ENCODE peak calls at places on chromosomes 11 and 22, in six cellular contexts. Q is skeletal muscle cell; C is KBM-7; S is glutamatergic neuron; M is stimulated activated naive B cell treated with anti-CD40 and anti-IgM and Interleukin-4, amounts not matched to agents 10 μg/mL and 1 μg/mL and 100 μg/mL, for 72 hours; R is AG08396. O is an unnamed sample.
A peak's percentile ranks its signal among the peaks of the same experiment; 100 is the strongest.

GRCh38 chr11:1267441-1268100 is 41.9 kb downstream of the TOLLIP start:
- DNase-seq in C (no peak), R (no peak), S (no peak), M (no peak), Q (no peak), O (no peak)

GRCh38 chr22:49930128-49930527 is 11.7 kb downstream of the CRELD2 start:
- DNase-seq in M (no peak), S (no peak), Q (no peak), C (no peak), R (no peak), O (no peak)

GRCh38 chr11:61793829-61794204 is 1.1 kb downstream of the FEN1 start:
- DNase-seq in M (no peak), C (no peak), R (no peak), S (no peak), Q (no peak), O (no peak)

GRCh38 chr11:69537126-69537525 is 55.7 kb downstream of the LINC01488 start:
- DNase-seq in C (no peak), S (no peak), R (no peak), M (no peak), Q (no peak), O (no peak)

GRCh38 chr11:113796663-113797259 is 17.2 kb downstream of the CLDN25 start:
- DNase-seq in M (no peak), Q (no peak), S (no peak), C (peak; percentile 52), R (peak; percentile 62), O (peak; percentile 3)

GRCh38 chr11:26188559-26188958 is 143.4 kb upstream of the ANO3 start:
- DNase-seq in M (no peak), S (no peak), Q (no peak), C (no peak), R (peak; percentile 17), O (no peak)

GRCh38 chr11:64590763-64591221 is at the start of gene SLC22A12:
- DNase-seq in R (no peak), C (no peak), Q (no peak), S (no peak), M (no peak), O (no peak)

GRCh38 chr11:76857776-76858461 is 2.8 kb upstream of the ACER3 start:
- DNase-seq in Q (no peak), R (no peak), M (no peak), S (no peak), C (peak; percentile 71), O (no peak)

GRCh38 chr22:17785185-17786184 is 11.2 kb upstream of the BID start:
- DNase-seq in M (no peak), C (peak; percentile 69), S (peak; percentile 50), R (peak; percentile 59), Q (no peak), O (peak; percentile 74)

GRCh38 chr11:124812876-124813275 is 12.7 kb upstream of the MSANTD2 start:
- DNase-seq in M (no peak), C (no peak), R (no peak), S (no peak), Q (no peak), O (no peak)

GRCh38 chr22:28903080-28903479 is 19.7 kb downstream of the ZNRF3 start:
- DNase-seq in Q (no peak), S (no peak), C (no peak), M (no peak), R (no peak), O (no peak)

GRCh38 chr11:24762076-24762475 is 265.2 kb downstream of the LUZP2 start:
- DNase-seq in C (no peak), Q (no peak), S (no peak), M (no peak), R (no peak), O (no peak)

GRCh38 chr22:38881997-38882396 is 10.0 kb upstream of the CBX6 start:
- DNase-seq in R (no peak), S (no peak), Q (no peak), C (no peak), M (no peak), O (no peak)

GRCh38 chr11:9143726-9144125 is 52.3 kb upstream of the SCUBE2 start:
- DNase-seq in S (no peak), M (no peak), Q (no peak), C (no peak), R (no peak), O (no peak)

GRCh38 chr22:20211997-20212753 is 55.9 kb downstream of the RTN4R start:
- DNase-seq in M (no peak), S (no peak), Q (no peak), R (peak; percentile 69), C (no peak), O (no peak)

GRCh38 chr11:553949-554398 is 6.6 kb downstream of the LMNTD2 start:
- DNase-seq in C (no peak), M (no peak), S (no peak), Q (no peak), R (no peak), O (no peak)